ENCODE peak calls at places on chromosome 11, in eight cellular contexts. V, W, M, X, E, Q, U and A are unnamed samples.

GRCh38 chr11:92211576-92212167 is 12.9 kb upstream of the FAT3 start:
- DNase-seq in V (no peak), W (peak), M (peak), X (peak), E (no peak), Q (no peak), U (peak), A (peak)

GRCh38 chr11:80155412-80156017 is 714.7 kb upstream of the TENM4 start:
- DNase-seq in V (peak), W (peak), M (peak), X (peak), E (no peak), Q (peak), U (peak), A (peak)

GRCh38 chr11:2474059-2474901 is 29.5 kb downstream of the KCNQ1 start:
- DNase-seq in V (no peak), W (peak), M (no peak), X (no peak), E (peak), Q (no peak), U (peak), A (peak)

GRCh38 chr11:16392646-16393045 is 36.3 kb upstream of the SOX6 start:
- DNase-seq in V (no peak), W (no peak), M (no peak), X (peak), E (no peak), Q (no peak), U (peak), A (no peak)

GRCh38 chr11:56848105-56848809 is 99.8 kb upstream of the OR9G4 start:
- DNase-seq in V (no peak), W (no peak), M (no peak), X (no peak), E (no peak), Q (peak), U (no peak), A (no peak)

GRCh38 chr11:80417681-80418080 is 976.9 kb upstream of the TENM4 start:
- DNase-seq in V (no peak), W (no peak), M (no peak), X (peak), E (no peak), Q (no peak), U (no peak), A (no peak)

GRCh38 chr11:65487467-65488272 is 11.2 kb upstream of the MALAT1 start:
- DNase-seq in V (peak), W (peak), M (peak), X (peak), E (peak), Q (peak), U (peak), A (peak)

GRCh38 chr11:117145393-117145761 is 1.3 kb downstream of the PAFAH1B2 start:
- DNase-seq in V (peak), W (peak), M (peak), X (peak), E (no peak), Q (peak), U (no peak), A (peak)

GRCh38 chr11:74492974-74493815 is at the start of gene LIPT2:
- DNase-seq in V (peak), W (peak), M (peak), X (peak), E (peak), Q (peak), U (peak), A (peak)

GRCh38 chr11:67260406-67260805 is 5.9 kb upstream of the GRK2 start:
- DNase-seq in V (no peak), W (no peak), M (no peak), X (no peak), E (no peak), Q (no peak), U (no peak), A (no peak)

GRCh38 chr11:87463486-87464102 is 425.9 kb downstream of the TMEM135 start:
- DNase-seq in V (no peak), W (peak), M (peak), X (peak), E (no peak), Q (peak), U (peak), A (peak)

GRCh38 chr11:37171451-37171850 is 573.4 kb upstream of the RAG2 start:
- DNase-seq in V (no peak), W (no peak), M (no peak), X (no peak), E (no peak), Q (no peak), U (no peak), A (no peak)

GRCh38 chr11:64489831-64490441 is 101.1 kb upstream of the SLC22A12 start:
- DNase-seq in V (peak), W (peak), M (peak), X (peak), E (peak), Q (peak), U (peak), A (peak)

GRCh38 chr11:44484211-44484610 is 81.3 kb upstream of the CD82 start:
- DNase-seq in V (peak), W (peak), M (peak), X (peak), E (no peak), Q (peak), U (peak), A (peak)

GRCh38 chr11:12318791-12319733 is 58.3 kb upstream of the PARVA start:
- DNase-seq in V (peak), W (peak), M (no peak), X (no peak), E (no peak), Q (no peak), U (peak), A (no peak)

GRCh38 chr11:78076733-78077403 is 2.8 kb downstream of the NDUFC2 start:
- DNase-seq in V (no peak), W (no peak), M (no peak), X (no peak), E (no peak), Q (no peak), U (no peak), A (no peak)

GRCh38 chr11:31940396-31941037 is 129.4 kb upstream of the PAX6 start:
- DNase-seq in V (peak), W (no peak), M (no peak), X (no peak), E (no peak), Q (no peak), U (no peak), A (no peak)

GRCh38 chr11:17393472-17393871 is 5.0 kb upstream of the KCNJ11 start:
- DNase-seq in V (no peak), W (no peak), M (no peak), X (no peak), E (no peak), Q (no peak), U (no peak), A (no peak)

GRCh38 chr11:37908224-37908558 is 1310.2 kb upstream of the RAG2 start:
- DNase-seq in V (no peak), W (no peak), M (no peak), X (no peak), E (no peak), Q (no peak), U (no peak), A (no peak)

GRCh38 chr11:63892233-63892632 is 24.7 kb downstream of the RCOR2 start:
- DNase-seq in V (peak), W (peak), M (peak), X (no peak), E (no peak), Q (no peak), U (no peak), A (no peak)

GRCh38 chr11:118914178-118914918 is 11.4 kb downstream of the BCL9L start:
- DNase-seq in V (no peak), W (no peak), M (peak), X (no peak), E (no peak), Q (no peak), U (peak), A (peak)

GRCh38 chr11:100691886-100692285 is 4.8 kb downstream of the ARHGAP42 start:
- DNase-seq in V (peak), W (no peak), M (no peak), X (peak), E (no peak), Q (no peak), U (no peak), A (no peak)

GRCh38 chr11:29173660-29174062 is 843.2 kb downstream of the KCNA4 start:
- DNase-seq in V (peak), W (no peak), M (no peak), X (peak), E (no peak), Q (peak), U (no peak), A (no peak)

GRCh38 chr11:94342250-94342649 is 37.9 kb downstream of the IZUMO1R start:
- DNase-seq in V (no peak), W (no peak), M (peak), X (no peak), E (no peak), Q (no peak), U (no peak), A (no peak)

GRCh38 chr11:59771605-59772004 is 16.4 kb downstream of the STX3 start:
- DNase-seq in V (no peak), W (no peak), M (peak), X (no peak), E (no peak), Q (no peak), U (no peak), A (no peak)

GRCh38 chr11:94557992-94558391 is 9.2 kb upstream of the PIWIL4 start:
- DNase-seq in V (peak), W (no peak), M (no peak), X (no peak), E (no peak), Q (no peak), U (no peak), A (no peak)

GRCh38 chr11:2795491-2795991 is 90.0 kb downstream of the CDKN1C start:
- DNase-seq in V (no peak), W (no peak), M (no peak), X (no peak), E (peak), Q (no peak), U (no peak), A (peak)

GRCh38 chr11:124837491-124837856 is 27.8 kb upstream of the ROBO3 start:
- DNase-seq in V (peak), W (peak), M (peak), X (peak), E (no peak), Q (peak), U (peak), A (peak)

DNA sequence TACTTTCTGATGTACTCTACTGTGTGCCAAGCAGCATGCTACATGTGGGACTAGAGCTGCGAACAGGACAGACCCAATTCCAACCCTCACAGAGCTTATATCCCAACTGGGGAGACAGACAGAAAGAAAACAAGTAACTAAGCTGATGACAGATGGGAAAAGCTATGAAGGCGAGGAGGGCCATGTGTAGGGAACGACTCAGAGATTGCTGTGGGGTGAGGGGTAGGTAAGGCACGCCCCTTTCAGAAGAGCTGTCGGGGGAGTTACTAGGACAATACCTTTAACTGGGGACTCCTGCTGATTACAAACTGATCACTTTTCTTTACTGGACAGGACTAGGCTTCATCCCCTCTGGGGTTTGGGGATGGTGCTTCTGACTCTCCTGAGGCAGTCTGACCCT is 48.9 kb downstream of the ST3GAL4 start:
- DNase-seq in V (no peak), W (no peak), M (no peak), X (peak), E (no peak), Q (no peak), U (no peak), A (no peak)
- H3K4me3 ChIP-seq in V (no peak), W (no peak), M (no peak), X (no peak), E (no peak), Q (no peak), U (no peak), A (no peak)

GRCh38 chr11:61065955-61066638 is 36.2 kb upstream of the CD5 start:
- DNase-seq in V (no peak), W (no peak), M (no peak), X (no peak), E (no peak), Q (no peak), U (no peak), A (no peak)
- H3K4me3 ChIP-seq in V (no peak), W (no peak), M (no peak), X (no peak), E (no peak), Q (no peak), U (no peak), A (no peak)

GRCh38 chr11:72643547-72643946 is 30.7 kb downstream of the PDE2A start:
- DNase-seq in V (peak), W (no peak), M (peak), X (peak), E (no peak), Q (peak), U (no peak), A (no peak)

GRCh38 chr11:72641900-72642814 is 32.1 kb downstream of the PDE2A start:
- DNase-seq in V (no peak), W (peak), M (peak), X (peak), E (peak), Q (peak), U (peak), A (no peak)

GRCh38 chr11:72641522-72641899 is 32.7 kb downstream of the PDE2A start:
- DNase-seq in V (no peak), W (no peak), M (no peak), X (no peak), E (no peak), Q (no peak), U (no peak), A (no peak)

GRCh38 chr11:72646024-72646423 is 28.2 kb downstream of the PDE2A start:
- DNase-seq in V (no peak), W (no peak), M (no peak), X (no peak), E (no peak), Q (no peak), U (no peak), A (no peak)

DNA sequence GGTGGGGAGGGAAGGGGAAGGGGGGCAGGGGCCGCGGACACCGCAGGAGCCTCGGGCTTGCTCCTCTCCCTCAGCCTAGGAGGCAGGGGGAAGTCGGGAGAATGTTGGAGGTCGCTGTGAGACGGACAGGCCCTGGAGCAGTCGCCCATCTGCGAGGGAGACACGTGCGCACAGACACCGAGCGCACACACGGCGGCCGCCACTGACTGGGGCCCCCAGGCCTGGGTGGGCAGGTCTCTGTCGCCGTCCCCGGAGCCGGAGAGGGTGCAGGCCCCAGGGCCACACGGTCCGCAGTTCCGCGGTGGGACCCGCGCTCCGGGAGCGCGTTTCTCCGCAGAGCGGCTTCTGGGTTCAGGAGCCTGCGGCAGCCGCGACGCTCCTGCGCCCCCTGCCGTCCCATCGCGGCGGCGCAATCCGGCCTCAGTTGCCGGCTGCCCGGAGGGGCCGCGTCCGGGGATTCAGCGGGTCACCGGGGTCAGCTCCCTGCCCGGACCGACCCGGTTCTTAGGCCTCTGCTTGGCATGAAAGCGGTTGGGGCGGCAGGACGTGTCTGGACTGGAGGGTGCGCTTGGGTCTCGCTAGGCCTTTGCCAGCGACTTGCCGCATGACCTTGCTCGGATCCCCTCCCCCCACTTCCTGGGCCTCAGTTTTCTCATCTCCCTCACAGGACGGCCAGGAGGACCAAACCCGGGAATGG is 31.3 kb downstream of the PDE2A start:
- DNase-seq in V (peak), W (peak), M (peak), X (no peak), E (peak), Q (peak), U (peak), A (peak)
- H3K4me3 ChIP-seq in V (peak), W (peak), M (no peak), X (peak), E (peak), Q (peak), U (peak), A (peak)

GRCh38 chr11:8283510-8284272 is 20.0 kb upstream of the LMO1 start:
- DNase-seq in V (no peak), W (peak), M (no peak), X (no peak), E (no peak), Q (no peak), U (no peak), A (no peak)
- H3K4me3 ChIP-seq in V (no peak), W (no peak), M (no peak), X (no peak), E (peak), Q (no peak), U (no peak), A (no peak)

DNA sequence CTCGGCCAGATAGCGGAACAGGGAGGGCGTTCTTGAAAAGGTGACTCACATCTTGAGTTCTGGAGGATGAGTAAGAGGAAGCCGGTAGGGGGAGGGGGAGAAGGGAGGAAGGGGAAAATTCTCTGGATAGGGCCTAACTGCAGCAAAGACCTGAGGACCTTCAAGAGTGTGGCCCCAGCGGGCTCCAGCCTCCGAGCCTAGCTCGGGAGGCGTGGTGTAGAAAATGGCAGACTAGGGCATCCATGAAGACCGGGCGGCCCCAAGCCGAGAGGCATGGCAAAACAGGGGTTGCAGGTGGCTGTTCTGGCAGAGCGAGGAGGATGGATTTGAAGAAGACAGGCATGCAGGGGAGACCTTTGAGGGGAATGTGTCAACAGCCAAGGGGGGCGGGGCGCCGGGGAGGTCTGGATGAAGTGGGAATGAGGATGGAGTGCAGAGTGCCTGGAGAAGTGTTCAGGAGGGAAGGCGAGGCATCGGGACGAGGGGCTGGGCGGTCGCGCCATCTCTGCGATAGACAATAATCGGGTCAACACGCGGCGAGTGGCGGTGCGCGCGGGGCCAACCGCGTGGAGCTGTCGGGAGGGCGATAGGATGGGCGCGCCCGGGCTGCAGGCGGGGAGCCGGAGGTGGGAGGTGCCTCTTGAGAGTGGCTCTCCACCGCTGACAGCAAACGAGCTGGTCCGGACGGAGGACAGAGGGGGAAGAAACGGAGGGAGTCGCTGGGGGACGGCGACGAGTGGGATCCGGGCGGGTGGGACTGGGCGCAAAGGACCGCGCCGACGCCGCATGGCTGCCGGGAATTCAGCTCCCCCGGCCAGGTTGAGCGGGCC is 40.0 kb upstream of the CREB3L1 start:
- DNase-seq in V (peak), W (peak), M (peak), X (peak), E (peak), Q (peak), U (no peak), A (peak)
- H3K4me3 ChIP-seq in V (peak), W (peak), M (peak), X (peak), E (peak), Q (peak), U (peak), A (peak)

DNA sequence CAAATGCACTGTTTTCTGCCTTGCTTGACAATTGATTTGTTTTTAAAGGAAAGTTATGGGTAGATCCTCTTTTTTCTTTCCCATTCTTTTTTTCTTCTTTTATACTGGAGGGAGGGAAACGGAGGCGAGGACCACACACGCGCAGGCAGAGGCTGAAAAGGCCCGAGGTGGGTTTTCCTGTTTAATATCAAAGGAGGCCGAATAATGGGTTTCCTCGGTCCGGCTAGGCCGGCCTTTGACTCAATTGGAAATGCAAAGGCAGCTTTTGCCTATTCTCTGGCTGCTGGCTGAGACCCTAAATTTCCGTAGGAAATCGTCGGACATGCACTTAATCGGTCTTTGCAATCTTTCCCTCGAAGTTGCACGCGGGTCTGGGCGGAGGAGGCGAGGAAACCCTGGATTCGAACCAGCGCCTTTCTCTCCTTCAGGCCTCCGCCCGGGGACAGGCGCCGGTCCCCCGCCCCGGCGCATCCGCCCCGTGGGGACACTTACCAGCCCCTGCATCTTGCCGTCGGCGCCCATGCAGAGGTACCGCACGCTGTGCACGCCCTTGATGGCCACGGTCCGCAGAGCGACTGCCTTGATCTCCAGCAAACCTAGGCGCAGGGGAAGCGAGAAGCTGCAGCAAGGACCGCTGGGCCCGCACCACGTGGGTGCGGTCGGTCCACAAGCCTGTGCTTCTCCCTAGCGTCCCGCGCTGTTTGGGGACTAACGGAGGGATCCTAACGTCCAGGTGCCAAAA is 882 bp downstream of the FGF19 start:
- DNase-seq in V (no peak), W (no peak), M (no peak), X (no peak), E (no peak), Q (no peak), U (no peak), A (no peak)
- H3K4me3 ChIP-seq in V (no peak), W (no peak), M (no peak), X (no peak), E (no peak), Q (no peak), U (no peak), A (no peak)

GRCh38 chr11:109019342-109019936 is 354.6 kb downstream of the DDX10 start:
- DNase-seq in V (no peak), W (no peak), M (no peak), X (no peak), E (no peak), Q (no peak), U (no peak), A (no peak)
- H3K4me3 ChIP-seq in V (no peak), W (no peak), M (no peak), X (no peak), E (no peak), Q (no peak), U (no peak), A (no peak)

DNA sequence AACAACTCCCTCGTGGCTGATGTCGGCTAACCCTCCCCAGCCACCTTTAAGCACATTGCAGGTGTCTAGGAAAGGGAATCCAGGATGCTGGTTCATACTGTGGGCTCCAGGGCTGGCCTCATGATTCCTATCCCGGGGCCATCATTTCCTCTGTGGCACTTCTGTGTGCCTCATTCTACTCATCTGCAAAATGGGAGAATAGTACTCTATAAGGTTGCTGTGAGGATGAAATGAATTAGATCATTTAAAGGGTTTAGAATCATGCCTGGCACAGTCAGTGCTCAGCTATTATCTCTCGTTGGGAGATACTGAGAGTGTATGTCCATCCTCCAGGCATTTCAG is 4.3 kb upstream of the FADS3 start:
- DNase-seq in V (no peak), W (no peak), M (no peak), X (no peak), E (no peak), Q (no peak), U (no peak), A (no peak)
- H3K4me3 ChIP-seq in V (no peak), W (no peak), M (no peak), X (no peak), E (no peak), Q (no peak), U (no peak), A (no peak)

GRCh38 chr11:19779740-19780139 is 67.1 kb downstream of the NAV2 start:
- DNase-seq in V (no peak), W (no peak), M (no peak), X (no peak), E (no peak), Q (no peak), U (no peak), A (no peak)
- H3K4me3 ChIP-seq in V (no peak), W (no peak), M (no peak), X (no peak), E (no peak), Q (no peak), U (no peak), A (no peak)